ENCODE peak calls at places on chromosome 20, in six cellular contexts. K is stimulated activated CD8-positive, alpha-beta memory T cell treated with anti-CD3 and anti-CD28 coated beads, Interleukin-2, amount 100 ng/mL, for 48 hours; B is Calu3; G is nucleus accumbens; Y is activated T-cell treated with anti-CD3 and anti-CD28 coated beads for 24 hours; S is mucosa of descending colon. X is an unnamed sample.

GRCh38 chr20:16491277-16491912 is 81.9 kb downstream of the KIF16B start:
- DNase-seq in Y (no peak), K (no peak), B (no peak), G (peak; percentile 2), S (no peak), X (no peak)

GRCh38 chr20:9978395-9979004 is 56.3 kb upstream of the ANKEF1 start:
- DNase-seq in K (no peak), G (peak; percentile 12), B (peak; percentile 35), Y (peak; percentile 20), S (peak; percentile 71), X (no peak)

GRCh38 chr20:23928788-23929187 is 49.2 kb upstream of the CST5 start:
- DNase-seq in S (no peak), G (no peak), B (no peak), Y (no peak), K (no peak), X (peak; percentile 35)

GRCh38 chr20:43945391-43946205 is 30.9 kb downstream of the TOX2 start:
- DNase-seq in K (no peak), Y (no peak), G (no peak), B (no peak), S (no peak), X (no peak)

GRCh38 chr20:57200882-57201723 is 65.3 kb downstream of the BMP7 start:
- DNase-seq in Y (no peak), S (no peak), G (no peak), K (no peak), B (no peak), X (no peak)

GRCh38 chr20:19806806-19807691 is 49.0 kb downstream of the RIN2 start:
- DNase-seq in K (no peak), B (no peak), Y (no peak), G (no peak), S (peak; percentile 29), X (no peak)

GRCh38 chr20:5973172-5973571 is 22.7 kb downstream of the MCM8 start:
- DNase-seq in S (no peak), B (no peak), G (no peak), Y (no peak), K (no peak), X (no peak)

GRCh38 chr20:20064303-20064702 is 12.0 kb downstream of the CFAP61 start:
- DNase-seq in S (no peak), G (no peak), Y (no peak), K (no peak), B (no peak), X (no peak)

GRCh38 chr20:4189375-4189774 is 174.0 kb upstream of the RNF24 start:
- DNase-seq in B (no peak), Y (no peak), S (no peak), K (no peak), G (no peak), X (no peak)

GRCh38 chr20:44398303-44398702 is 42.8 kb downstream of the HNF4A start:
- DNase-seq in Y (no peak), S (no peak), K (no peak), G (no peak), B (no peak), X (no peak)

GRCh38 chr20:32274359-32274758 is 3.1 kb upstream of the KIF3B start:
- DNase-seq in B (no peak), S (no peak), G (no peak), K (no peak), Y (no peak), X (no peak)

GRCh38 chr20:52083627-52084232 is 107.8 kb downstream of the ZFP64 start:
- DNase-seq in G (peak; percentile 29), S (peak; percentile 77), B (peak; percentile 80), K (no peak), Y (peak; percentile 32), X (no peak)

GRCh38 chr20:11777861-11778570 is 139.7 kb upstream of the BTBD3 start:
- DNase-seq in G (no peak), Y (no peak), B (no peak), K (no peak), S (no peak), X (no peak)

GRCh38 chr20:19767070-19767469 is 9.0 kb downstream of the RIN2 start:
- DNase-seq in Y (no peak), S (no peak), B (no peak), G (no peak), K (no peak), X (no peak)

GRCh38 chr20:41889125-41889870 is 271.1 kb upstream of the CHD6 start:
- DNase-seq in S (no peak), Y (no peak), B (peak; percentile 50), G (no peak), K (no peak), X (no peak)

GRCh38 chr20:24470031-24470781 is 777 bp downstream of the SYNDIG1 start:
- DNase-seq in K (no peak), Y (no peak), G (peak; percentile 56), B (no peak), S (no peak), X (no peak)